ENCODE peak calls at places on chromosomes 3 and 15, in seven cellular contexts. A, W, F, J, R, B and L are unnamed samples.

GRCh38 chr3:120567370-120568197 is 28.6 kb upstream of the NDUFB4 start:
- DNase-seq in A (no peak), W (no peak), F (no peak), J (no peak), R (no peak), B (peak; percentile 72), L (no peak)

GRCh38 chr3:145017959-145018358 is 1046.3 kb downstream of the DIPK2A start:
- DNase-seq in A (no peak), W (no peak), F (no peak), J (no peak), R (no peak), B (no peak), L (no peak)

GRCh38 chr3:136819784-136820640 is 1.1 kb downstream of the SLC35G2 start:
- DNase-seq in A (peak; percentile 27), W (peak; percentile 77), F (peak; percentile 70), J (peak; percentile 60), R (no peak), B (no peak), L (peak; percentile 64)

GRCh38 chr15:101808201-101808600 is 3.8 kb upstream of the OR4F15 start:
- DNase-seq in A (no peak), W (no peak), F (no peak), J (no peak), R (no peak), B (no peak), L (no peak)

GRCh38 chr15:70033529-70034140 is 64.1 kb downstream of the TLE3 start:
- DNase-seq in A (no peak), W (peak; percentile 47), F (no peak), J (no peak), R (no peak), B (no peak), L (no peak)

GRCh38 chr3:165181556-165181955 is 14.6 kb downstream of the SLITRK3 start:
- DNase-seq in A (no peak), W (no peak), F (no peak), J (no peak), R (no peak), B (no peak), L (no peak)

GRCh38 chr3:37174532-37175126 is at the start of gene LRRFIP2:
- DNase-seq in A (peak; percentile 20), W (no peak), F (no peak), J (no peak), R (no peak), B (peak; percentile 32), L (no peak)

GRCh38 chr3:100045696-100046095 is 68.6 kb downstream of the FILIP1L start:
- DNase-seq in A (no peak), W (no peak), F (peak; percentile 77), J (peak; percentile 77), R (no peak), B (no peak), L (peak; percentile 80)

GRCh38 chr3:23533596-23534386 is 272.0 kb upstream of the UBE2E1 start:
- DNase-seq in A (no peak), W (no peak), F (no peak), J (no peak), R (no peak), B (no peak), L (peak; percentile 27)

GRCh38 chr15:90592144-90592887 is 62.6 kb downstream of the CRTC3 start:
- DNase-seq in A (no peak), W (no peak), F (no peak), J (no peak), R (no peak), B (no peak), L (no peak)

GRCh38 chr15:82999905-83000671 is 11.4 kb downstream of the C15orf40 start:
- DNase-seq in A (peak; percentile 50), W (no peak), F (no peak), J (no peak), R (no peak), B (peak; percentile 80), L (no peak)

GRCh38 chr15:89217686-89218376 is 3.5 kb downstream of the RLBP1 start:
- DNase-seq in A (no peak), W (no peak), F (no peak), J (no peak), R (no peak), B (no peak), L (no peak)

GRCh38 chr3:154559623-154560022 is 129.6 kb upstream of the GPR149 start:
- DNase-seq in A (no peak), W (no peak), F (no peak), J (no peak), R (no peak), B (no peak), L (no peak)

GRCh38 chr3:193968575-193968974 is 167.4 kb upstream of the HES1 start:
- DNase-seq in A (no peak), W (no peak), F (no peak), J (no peak), R (no peak), B (no peak), L (no peak)

GRCh38 chr3:45951946-45952345 is 8.7 kb downstream of the CXCR6 start:
- DNase-seq in A (no peak), W (no peak), F (no peak), J (no peak), R (no peak), B (no peak), L (no peak)

GRCh38 chr3:80099559-80099958 is 331.8 kb upstream of the ROBO1 start:
- DNase-seq in A (no peak), W (no peak), F (no peak), J (no peak), R (no peak), B (no peak), L (no peak)

GRCh38 chr15:89358755-89359439 is 24.3 kb upstream of the POLG start:
- DNase-seq in A (peak; percentile 81), W (peak; percentile 91), F (peak; percentile 84), J (peak; percentile 83), R (peak; percentile 69), B (peak; percentile 89), L (peak; percentile 85)

GRCh38 chr15:82146990-82147461 is 101.2 kb upstream of the MEX3B start:
- DNase-seq in A (no peak), W (no peak), F (no peak), J (no peak), R (no peak), B (no peak), L (no peak)

GRCh38 chr15:66411190-66411589 is 24.5 kb downstream of the MAP2K1 start:
- DNase-seq in A (no peak), W (no peak), F (no peak), J (no peak), R (no peak), B (no peak), L (no peak)

GRCh38 chr15:41495736-41496599 is 2.3 kb downstream of the ITPKA start:
- DNase-seq in A (no peak), W (no peak), F (peak; percentile 60), J (no peak), R (no peak), B (no peak), L (peak; percentile 47)

GRCh38 chr15:76866716-76867321 is 38.3 kb downstream of the SCAPER start:
- DNase-seq in A (peak; percentile 2), W (no peak), F (no peak), J (no peak), R (no peak), B (peak; percentile 61), L (no peak)

GRCh38 chr3:103786296-103786695 is 1351.5 kb downstream of the ZPLD1 start:
- DNase-seq in A (no peak), W (no peak), F (no peak), J (no peak), R (no peak), B (no peak), L (no peak)

GRCh38 chr3:115855911-115856310 is 232.6 kb downstream of the GAP43 start:
- DNase-seq in A (no peak), W (no peak), F (no peak), J (no peak), R (no peak), B (no peak), L (no peak)

GRCh38 chr3:108100906-108101305 is 10.1 kb upstream of the CD47 start:
- DNase-seq in A (no peak), W (no peak), F (no peak), J (no peak), R (no peak), B (peak; percentile 86), L (no peak)

GRCh38 chr3:184389935-184390528 is 10.2 kb downstream of the CHRD start:
- DNase-seq in A (no peak), W (no peak), F (no peak), J (no peak), R (no peak), B (no peak), L (no peak)

GRCh38 chr3:106206165-106206564 is 337.4 kb upstream of the CBLB start:
- DNase-seq in A (peak; percentile 30), W (no peak), F (no peak), J (no peak), R (no peak), B (no peak), L (no peak)

GRCh38 chr3:106813742-106814141 is 563.5 kb upstream of the CCDC54 start:
- DNase-seq in A (no peak), W (no peak), F (no peak), J (no peak), R (no peak), B (no peak), L (no peak)

GRCh38 chr15:35843453-35843852 is 297.5 kb upstream of the DPH6 start:
- DNase-seq in A (no peak), W (no peak), F (no peak), J (no peak), R (no peak), B (no peak), L (no peak)

GRCh38 chr3:113186566-113186965 is 24.8 kb upstream of the BOC start:
- DNase-seq in A (no peak), W (no peak), F (no peak), J (no peak), R (no peak), B (no peak), L (no peak)

GRCh38 chr15:99613887-99614642 is 48.3 kb downstream of the MEF2A start:
- DNase-seq in A (no peak), W (no peak), F (no peak), J (no peak), R (no peak), B (no peak), L (peak; percentile 43)

GRCh38 chr3:24734019-24734418 is 239.4 kb upstream of the THRB start:
- DNase-seq in A (no peak), W (no peak), F (no peak), J (no peak), R (no peak), B (no peak), L (no peak)

GRCh38 chr3:170128977-170129431 is 52.5 kb downstream of the PHC3 start:
- DNase-seq in A (no peak), W (no peak), F (no peak), J (no peak), R (no peak), B (peak; percentile 76), L (no peak)

GRCh38 chr15:70178335-70179084 is 80.8 kb upstream of the TLE3 start:
- DNase-seq in A (no peak), W (peak; percentile 12), F (no peak), J (no peak), R (no peak), B (no peak), L (no peak)

GRCh38 chr3:73547427-73548036 is 77.2 kb downstream of the PDZRN3 start:
- DNase-seq in A (no peak), W (no peak), F (no peak), J (no peak), R (no peak), B (no peak), L (no peak)

GRCh38 chr3:76656531-76657070 is 383.3 kb upstream of the ROBO2 start:
- DNase-seq in A (no peak), W (no peak), F (no peak), J (no peak), R (no peak), B (no peak), L (no peak)